ENCODE peak calls at places on chromosomes 4 and X, in seven cellular contexts. D, Y, L, K, Z, E and P are unnamed samples.

GRCh38 chrX:129843209-129843458 is 552 bp downstream of the ZDHHC9 start:
- DNase-seq in D (no peak), Y (no peak), L (no peak), K (no peak), Z (no peak), E (no peak), P (no peak)

GRCh38 chr4:74627093-74627492 is 167.2 kb downstream of the BTC start:
- DNase-seq in D (no peak), Y (no peak), L (no peak), K (no peak), Z (no peak), E (no peak), P (no peak)

GRCh38 chr4:90137545-90137944 is 10.4 kb downstream of the CCSER1 start:
- DNase-seq in D (no peak), Y (no peak), L (no peak), K (no peak), Z (no peak), E (no peak), P (no peak)

GRCh38 chrX:39559229-39559628 is 538.5 kb downstream of the BCOR start:
- DNase-seq in D (no peak), Y (no peak), L (no peak), K (no peak), Z (peak), E (no peak), P (no peak)

GRCh38 chrX:47648376-47648775 is 2.0 kb downstream of the ELK1 start:
- DNase-seq in D (no peak), Y (no peak), L (no peak), K (no peak), Z (no peak), E (no peak), P (no peak)

GRCh38 chr4:183444953-183445543 is 612 bp downstream of the CDKN2AIP start:
- DNase-seq in D (peak), Y (no peak), L (peak), K (peak), Z (peak), E (no peak), P (no peak)

GRCh38 chrX:130091976-130092522 is 18.2 kb downstream of the ELF4 start:
- DNase-seq in D (peak), Y (no peak), L (peak), K (no peak), Z (no peak), E (no peak), P (no peak)

GRCh38 chrX:39203427-39203826 is 402.2 kb downstream of the MID1IP1 start:
- DNase-seq in D (no peak), Y (no peak), L (peak), K (no peak), Z (no peak), E (no peak), P (no peak)

GRCh38 chrX:23246001-23246400 is 88.6 kb upstream of the PTCHD1 start:
- DNase-seq in D (no peak), Y (no peak), L (no peak), K (no peak), Z (no peak), E (peak), P (no peak)

GRCh38 chrX:138775501-138775900 is 64.0 kb upstream of the FGF13 start:
- DNase-seq in D (no peak), Y (no peak), L (no peak), K (peak), Z (peak), E (peak), P (no peak)

GRCh38 chr4:42865572-42866189 is 26.8 kb upstream of the GRXCR1 start:
- DNase-seq in D (no peak), Y (peak), L (peak), K (peak), Z (peak), E (peak), P (peak)

GRCh38 chrX:68676340-68676739 is 28.9 kb downstream of the STARD8 start:
- DNase-seq in D (no peak), Y (no peak), L (no peak), K (no peak), Z (no peak), E (no peak), P (no peak)

GRCh38 chr4:129254126-129254525 is 158.2 kb downstream of the C4orf33 start:
- DNase-seq in D (no peak), Y (no peak), L (no peak), K (no peak), Z (no peak), E (no peak), P (no peak)

GRCh38 chrX:55007633-55008032 is 7.5 kb downstream of the APEX2 start:
- DNase-seq in D (no peak), Y (no peak), L (peak), K (no peak), Z (peak), E (peak), P (no peak)

GRCh38 chr4:78654809-78655208 is 103.2 kb downstream of the ANXA3 start:
- DNase-seq in D (no peak), Y (no peak), L (no peak), K (no peak), Z (peak), E (no peak), P (no peak)

GRCh38 chr4:76984788-76985211 is 35.2 kb downstream of the SEPTIN11 start:
- DNase-seq in D (no peak), Y (peak), L (no peak), K (no peak), Z (peak), E (peak), P (peak)

GRCh38 chrX:9842541-9842940 is 56.3 kb downstream of the SHROOM2 start:
- DNase-seq in D (no peak), Y (no peak), L (peak), K (no peak), Z (no peak), E (no peak), P (no peak)

GRCh38 chrX:40172169-40172979 is 74.6 kb upstream of the BCOR start:
- DNase-seq in D (peak), Y (no peak), L (peak), K (no peak), Z (peak), E (no peak), P (no peak)

GRCh38 chrX:19758536-19758935 is 128.9 kb downstream of the SH3KBP1 start:
- DNase-seq in D (no peak), Y (no peak), L (no peak), K (no peak), Z (no peak), E (no peak), P (no peak)

GRCh38 chr4:169621754-169622481 is 1.5 kb downstream of the CLCN3 start:
- DNase-seq in D (no peak), Y (no peak), L (no peak), K (peak), Z (peak), E (peak), P (no peak)

GRCh38 chrX:69503228-69503834 is 795 bp upstream of the NALF2 start:
- DNase-seq in D (no peak), Y (no peak), L (no peak), K (peak), Z (peak), E (no peak), P (no peak)

GRCh38 chr4:75557696-75558095 is 1.8 kb downstream of the ODAPH start:
- DNase-seq in D (no peak), Y (no peak), L (no peak), K (no peak), Z (no peak), E (no peak), P (no peak)

GRCh38 chr4:40227284-40227683 is 30.5 kb downstream of the RHOH start:
- DNase-seq in D (no peak), Y (no peak), L (no peak), K (no peak), Z (no peak), E (no peak), P (no peak)

GRCh38 chrX:115018040-115018647 is 728 bp upstream of the IL13RA2 start:
- DNase-seq in D (no peak), Y (no peak), L (no peak), K (no peak), Z (peak), E (no peak), P (no peak)

GRCh38 chr4:74005528-74005927 is 7.1 kb upstream of the CXCL5 start:
- DNase-seq in D (no peak), Y (no peak), L (no peak), K (no peak), Z (peak), E (no peak), P (no peak)

GRCh38 chrX:1649623-1650022 is 34.8 kb downstream of the ASMT start:
- DNase-seq in D (no peak), Y (no peak), L (no peak), K (no peak), Z (no peak), E (no peak), P (no peak)

GRCh38 chr4:121030711-121031110 is 41.6 kb downstream of the NDNF start:
- DNase-seq in D (no peak), Y (no peak), L (no peak), K (no peak), Z (peak), E (no peak), P (no peak)

GRCh38 chr4:159446266-159446976 is 343.5 kb downstream of the RAPGEF2 start:
- DNase-seq in D (no peak), Y (peak), L (peak), K (peak), Z (peak), E (peak), P (no peak)

GRCh38 chr4:48025005-48025404 is 8.4 kb downstream of the NIPAL1 start:
- DNase-seq in D (no peak), Y (no peak), L (no peak), K (no peak), Z (peak), E (no peak), P (no peak)

GRCh38 chrX:10197597-10198210 is 40.9 kb downstream of the CLCN4 start:
- DNase-seq in D (no peak), Y (no peak), L (no peak), K (no peak), Z (no peak), E (peak), P (no peak)

GRCh38 chr4:163332526-163333405 is at the start of gene NPY1R:
- DNase-seq in D (peak), Y (peak), L (peak), K (peak), Z (peak), E (peak), P (peak)

GRCh38 chr4:77795339-77795738 is 23.8 kb downstream of the CNOT6L start:
- DNase-seq in D (no peak), Y (no peak), L (no peak), K (no peak), Z (no peak), E (no peak), P (no peak)

GRCh38 chr4:66688674-66689073 is 856.6 kb downstream of the CENPC start:
- DNase-seq in D (no peak), Y (no peak), L (no peak), K (peak), Z (peak), E (peak), P (peak)

GRCh38 chrX:45320191-45320590 is 119.5 kb upstream of the DIPK2B start:
- DNase-seq in D (no peak), Y (no peak), L (no peak), K (no peak), Z (no peak), E (no peak), P (no peak)

DNA sequence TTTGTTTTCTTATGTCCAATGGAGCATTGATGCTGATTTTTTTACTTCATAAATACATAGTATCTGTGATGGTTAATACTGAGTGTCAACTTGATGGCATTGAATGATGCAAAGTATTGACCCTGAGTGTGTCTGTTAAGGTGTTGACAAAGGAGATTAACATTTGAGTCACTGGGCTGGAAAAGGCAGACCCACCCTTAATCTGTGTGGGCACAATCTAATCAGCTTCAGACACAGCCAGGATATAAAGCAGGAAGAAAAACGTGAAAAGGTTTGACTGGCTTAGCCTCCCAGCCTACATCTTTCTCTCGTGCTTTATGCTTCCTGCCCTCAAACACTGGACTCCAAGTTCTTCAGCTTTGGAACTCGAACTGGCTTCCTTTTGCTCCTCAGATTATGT is 230.6 kb upstream of the SPRY1 start:
- DNase-seq in D (no peak), Y (no peak), L (no peak), K (no peak), Z (no peak), E (no peak), P (no peak)
- H3K4me3 ChIP-seq in D (no peak), Y (no peak), L (no peak), K (no peak), Z (no peak), E (no peak), P (no peak)

DNA sequence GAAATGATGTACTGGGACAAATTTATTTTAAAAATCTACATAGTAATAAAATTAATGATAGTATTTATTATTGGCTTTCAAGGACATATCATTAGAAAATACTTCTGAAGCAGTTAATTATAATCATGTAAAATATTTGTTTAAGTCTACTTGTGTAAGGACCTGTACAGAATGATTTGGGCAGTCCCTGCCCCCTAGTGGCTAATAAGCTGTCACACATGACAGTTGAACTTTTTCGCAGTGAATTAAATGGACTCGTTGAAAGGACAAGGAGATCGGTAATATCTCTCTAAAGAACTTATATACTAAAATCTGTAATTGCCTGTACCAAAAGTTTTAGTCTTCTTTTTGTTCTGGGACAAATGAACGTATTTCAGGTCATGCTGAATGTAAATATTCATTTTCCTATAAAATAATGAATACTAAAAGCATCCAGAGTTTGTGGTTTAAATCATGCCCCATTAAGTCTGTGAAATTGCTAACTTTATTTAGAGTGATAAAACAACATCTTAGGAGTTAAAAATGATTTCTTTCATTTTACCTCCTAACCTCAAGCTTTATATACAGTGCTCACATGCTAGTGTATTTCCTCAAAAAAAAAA is 13.6 kb downstream of the EXOC1 start:
- DNase-seq in D (no peak), Y (peak), L (no peak), K (peak), Z (peak), E (peak), P (peak)
- H3K4me3 ChIP-seq in D (no peak), Y (no peak), L (no peak), K (no peak), Z (no peak), E (no peak), P (no peak)

DNA sequence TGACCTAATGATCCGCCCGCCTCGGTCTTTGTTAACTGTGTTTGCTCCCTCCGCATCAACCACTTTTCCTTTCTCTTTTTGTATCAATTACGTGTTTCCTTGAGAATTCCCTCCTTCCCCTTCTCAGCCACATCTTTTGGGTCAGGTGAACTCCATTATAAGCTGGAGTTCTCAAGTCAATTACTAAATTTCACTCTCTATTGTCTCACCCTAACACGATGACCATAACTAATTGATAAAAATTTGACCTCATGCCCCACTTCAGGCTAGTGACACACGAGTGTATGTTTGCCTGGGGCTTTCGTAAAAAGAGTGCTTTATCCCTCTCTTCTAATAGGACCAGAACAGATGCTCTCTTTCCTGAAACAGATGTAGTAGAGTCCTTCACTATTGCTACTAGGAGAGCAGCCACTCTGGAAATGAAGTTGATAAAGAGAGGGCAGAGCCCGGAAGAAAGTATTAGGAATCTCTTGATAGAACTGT is 403.6 kb upstream of the ANXA10 start:
- DNase-seq in D (no peak), Y (no peak), L (no peak), K (no peak), Z (no peak), E (no peak), P (no peak)
- H3K4me3 ChIP-seq in D (no peak), Y (no peak), L (no peak), K (peak), Z (no peak), E (no peak), P (no peak)

DNA sequence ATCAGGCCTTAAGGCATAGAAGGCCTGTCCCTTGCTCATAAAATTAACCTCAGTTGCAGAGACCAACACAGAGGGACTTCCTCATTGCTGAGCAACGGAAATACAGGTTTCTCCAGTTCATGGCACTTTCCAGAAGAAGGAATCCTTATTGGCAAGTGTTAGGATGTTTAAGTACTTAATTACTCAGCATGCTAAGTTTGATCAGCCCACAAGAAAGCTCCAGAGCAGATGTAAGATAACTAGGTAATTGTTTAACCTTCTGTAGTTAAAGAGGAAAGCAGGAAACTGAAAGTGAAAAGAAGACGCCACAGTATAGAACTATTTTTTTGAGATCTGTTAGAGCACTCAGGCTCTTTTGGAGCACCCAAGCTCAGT is 33.5 kb downstream of the SMS start:
- DNase-seq in D (no peak), Y (no peak), L (peak), K (no peak), Z (no peak), E (no peak), P (no peak)
- H3K4me3 ChIP-seq in D (no peak), Y (no peak), L (no peak), K (no peak), Z (no peak), E (no peak), P (no peak)

GRCh38 chr4:7854211-7854610 is 85.5 kb downstream of the AFAP1 start:
- DNase-seq in D (no peak), Y (no peak), L (no peak), K (no peak), Z (no peak), E (no peak), P (no peak)

GRCh38 chr4:7852568-7853185 is 87.0 kb downstream of the AFAP1 start:
- DNase-seq in D (no peak), Y (no peak), L (no peak), K (no peak), Z (no peak), E (no peak), P (no peak)

GRCh38 chr4:7855731-7856130 is 83.9 kb downstream of the AFAP1 start:
- DNase-seq in D (no peak), Y (no peak), L (no peak), K (no peak), Z (no peak), E (no peak), P (no peak)

GRCh38 chr4:7853271-7853670 is 86.4 kb downstream of the AFAP1 start:
- DNase-seq in D (no peak), Y (no peak), L (no peak), K (no peak), Z (no peak), E (no peak), P (no peak)

DNA sequence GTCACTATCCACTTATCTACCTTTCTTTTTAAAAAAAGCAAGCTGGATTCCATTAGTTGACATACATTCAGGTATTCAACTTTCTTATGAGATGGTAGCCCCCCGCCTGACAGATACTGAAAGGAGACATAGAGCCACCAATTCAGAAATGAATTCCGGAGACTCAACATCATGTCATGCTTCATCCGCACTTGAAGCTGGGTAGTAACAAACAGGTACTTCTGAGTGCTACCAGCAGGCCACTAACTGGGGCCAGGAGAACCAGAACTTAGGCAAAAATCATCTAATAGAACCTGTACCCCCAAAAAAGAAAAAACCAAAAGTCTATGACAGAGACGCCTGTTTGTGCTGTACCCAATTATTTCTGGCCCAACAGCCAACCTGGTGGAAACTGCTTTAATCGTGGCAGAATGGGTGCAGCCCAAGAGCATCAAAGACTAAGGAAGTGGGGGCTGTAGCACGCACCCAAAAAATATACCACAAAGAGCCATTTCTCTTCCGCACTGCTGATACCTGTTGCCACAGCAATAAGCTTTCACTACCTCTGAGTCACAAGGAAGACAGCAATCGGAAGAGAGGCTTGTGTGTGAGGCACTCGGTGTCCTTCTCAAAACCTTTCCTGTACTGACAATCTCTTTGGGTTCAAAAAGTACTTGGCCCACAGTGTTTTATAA is 84.8 kb downstream of the AFAP1 start:
- DNase-seq in D (no peak), Y (no peak), L (no peak), K (no peak), Z (no peak), E (no peak), P (no peak)
- H3K4me3 ChIP-seq in D (no peak), Y (no peak), L (no peak), K (no peak), Z (no peak), E (no peak), P (no peak)